ENCODE peak calls at places on chromosomes 7 and 10, in five cellular contexts. I is Peyer's patch, H is coronary artery, X is heart right ventricle, B is substantia nigra. D is an unnamed sample.

GRCh38 chr10:127906548-127907377 is at the start of gene PTPRE:
- DNase-seq in I (peak), X (peak), B (no peak), H (no peak), D (peak)

GRCh38 chr10:48890904-48891839 is 48.5 kb downstream of the LRRC18 start:
- DNase-seq in H (peak), X (no peak), I (no peak), B (no peak), D (no peak)

GRCh38 chr10:74383617-74384016 is 232.6 kb downstream of the ADK start:
- DNase-seq in B (no peak), X (no peak), I (no peak), H (no peak), D (no peak)

GRCh38 chr7:101522021-101522420 is 107.1 kb downstream of the MYL10 start:
- DNase-seq in I (no peak), B (no peak), X (no peak), H (no peak), D (no peak)

GRCh38 chr7:17009007-17009719 is 127.4 kb upstream of the AGR3 start:
- DNase-seq in H (no peak), B (no peak), X (no peak), I (no peak), D (no peak)

GRCh38 chr7:134539380-134540004 is 9.4 kb upstream of the AKR1B15 start:
- DNase-seq in I (no peak), X (no peak), H (no peak), B (no peak), D (no peak)

GRCh38 chr10:106424981-106425380 is 739.5 kb downstream of the SORCS1 start:
- DNase-seq in B (no peak), I (no peak), H (no peak), X (no peak), D (no peak)

GRCh38 chr7:28180364-28181147 is at the start of gene JAZF1:
- DNase-seq in H (peak), I (peak), X (peak), B (no peak), D (peak)

GRCh38 chr10:98172495-98172894 is 38.0 kb downstream of the R3HCC1L start:
- DNase-seq in H (no peak), X (no peak), I (no peak), B (no peak), D (peak)

GRCh38 chr7:767941-768729 is 41.1 kb upstream of the PRKAR1B start:
- DNase-seq in H (no peak), X (no peak), B (no peak), I (no peak), D (peak)

GRCh38 chr10:15744217-15744865 is 24.6 kb upstream of the ITGA8 start:
- DNase-seq in H (no peak), X (no peak), I (no peak), B (no peak), D (no peak)

GRCh38 chr10:46552526-46553237 is 3.8 kb downstream of the GPRIN2 start:
- DNase-seq in X (no peak), B (no peak), I (peak), H (peak), D (peak)

GRCh38 chr7:28292826-28293528 is 112.4 kb upstream of the JAZF1 start:
- DNase-seq in B (no peak), I (no peak), X (no peak), H (no peak), D (no peak)

GRCh38 chr7:138070908-138071307 is 5.4 kb upstream of the AKR1D1 start:
- DNase-seq in B (no peak), X (no peak), H (no peak), I (no peak), D (no peak)

GRCh38 chr7:130946110-130946509 is 212.1 kb upstream of the KLF14 start:
- DNase-seq in B (no peak), X (no peak), H (no peak), I (no peak), D (no peak)

GRCh38 chr7:92343719-92344118 is 97.9 kb downstream of the ANKIB1 start:
- DNase-seq in B (no peak), I (no peak), X (no peak), H (no peak), D (no peak)

GRCh38 chr10:106978746-106979145 is 185.8 kb downstream of the SORCS1 start:
- DNase-seq in I (no peak), X (no peak), H (no peak), B (no peak), D (no peak)

GRCh38 chr7:135690566-135690965 is 28.3 kb downstream of the STMP1 start:
- DNase-seq in I (no peak), B (no peak), H (no peak), X (no peak), D (no peak)

GRCh38 chr7:80533287-80533686 is 21.4 kb upstream of the GNAT3 start:
- DNase-seq in H (no peak), X (no peak), B (no peak), I (no peak), D (no peak)

GRCh38 chr7:2982831-2983230 is 60.8 kb downstream of the CARD11 start:
- DNase-seq in X (no peak), B (no peak), H (no peak), I (no peak), D (peak)
- H3K27ac ChIP-seq in X (no peak), B (no peak), H (no peak), I (no peak), D (no peak)

GRCh38 chr7:46752881-46753366 is 829.0 kb downstream of the TNS3 start:
- DNase-seq in H (no peak), B (no peak), I (no peak), X (no peak), D (no peak)
- H3K27ac ChIP-seq in H (peak), B (no peak), I (no peak), X (no peak), D (no peak)

GRCh38 chr10:29858352-29859267 is 200.8 kb downstream of the JCAD start:
- DNase-seq in X (peak), H (peak), I (no peak), B (no peak), D (peak)
- H3K27ac ChIP-seq in X (peak), H (peak), I (no peak), B (no peak), D (no peak)

GRCh38 chr7:150978136-150978789 is at the start of gene KCNH2:
- DNase-seq in B (no peak), H (no peak), X (peak), I (no peak), D (no peak)
- H3K27ac ChIP-seq in B (peak), H (no peak), X (peak), I (no peak), D (no peak)

GRCh38 chr7:47744883-47745282 is 163.0 kb upstream of the TNS3 start:
- DNase-seq in H (no peak), B (no peak), X (no peak), I (no peak), D (no peak)
- H3K27ac ChIP-seq in H (no peak), B (no peak), X (no peak), I (no peak), D (no peak)

DNA sequence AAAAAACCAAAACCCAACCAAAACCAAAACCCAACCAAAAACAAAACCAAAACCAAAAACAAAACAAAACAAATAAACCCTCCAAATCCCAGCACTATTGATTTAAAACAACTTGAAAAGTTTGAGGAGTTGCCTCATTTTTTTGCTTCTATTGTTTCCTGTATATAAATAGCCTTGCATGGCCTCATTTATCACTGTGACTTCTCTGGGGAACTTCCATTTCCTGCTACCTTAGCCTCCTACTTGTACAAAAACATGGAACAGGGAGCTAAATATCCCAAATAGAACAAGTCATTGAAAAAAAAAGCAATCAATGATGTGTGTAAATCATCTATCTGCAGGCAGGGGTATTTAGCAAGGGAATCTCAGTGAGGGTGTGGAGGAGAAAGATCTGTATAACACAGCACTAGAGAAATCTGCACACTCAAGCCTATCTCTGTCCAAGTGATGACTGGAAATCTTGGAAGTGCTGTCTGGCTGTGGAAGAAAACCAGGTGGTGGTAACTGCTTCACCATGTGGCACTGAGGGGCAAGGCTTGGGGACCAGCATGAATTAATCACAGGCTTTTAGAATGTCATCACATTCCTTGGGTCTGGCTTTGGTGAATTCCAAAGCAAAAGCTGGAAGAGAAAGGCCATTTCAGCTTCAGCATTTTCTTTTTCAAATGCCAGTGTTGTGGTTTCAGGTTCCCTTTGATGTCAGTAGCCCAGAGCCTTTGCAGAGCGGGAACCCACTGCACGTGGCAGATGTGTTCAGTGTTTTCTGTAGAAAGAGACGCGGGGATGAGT is 349.5 kb upstream of the ZNF32 start:
- DNase-seq in B (no peak), H (no peak), I (no peak), X (no peak), D (no peak)
- H3K27ac ChIP-seq in B (no peak), H (peak), I (no peak), X (peak), D (no peak)